ENCODE peak calls at places on chromosomes 2 and 18, in eight cellular contexts. M is stomach; W is Peyer's patch; F is fibroblast of lung; U is upper lobe of right lung; N is GM12865; P is CD8-positive, alpha-beta T cell; H is GM06990. K is an unnamed sample.

GRCh38 chr18:33670052-33670451 is 92.0 kb downstream of the ASXL3 start:
- DNase-seq in U (no peak), F (no peak), H (no peak), M (no peak), P (no peak), W (no peak), N (no peak), K (no peak)

GRCh38 chr18:35933982-35934381 is 38.5 kb upstream of the RMP24 start:
- DNase-seq in U (no peak), F (no peak), P (no peak), N (no peak), M (no peak), W (no peak), H (no peak), K (no peak)

GRCh38 chr2:241912021-241912555 is 42.6 kb downstream of the RTP5 start:
- DNase-seq in U (peak), M (peak), N (no peak), H (no peak), W (no peak), F (no peak), P (no peak), K (no peak)

GRCh38 chr2:25369439-25369838 is 27.7 kb upstream of the DNMT3A start:
- DNase-seq in M (peak), N (no peak), W (peak), H (no peak), U (no peak), F (no peak), P (no peak), K (no peak)

GRCh38 chr18:42183746-42184145 is 228.7 kb downstream of the PIK3C3 start:
- DNase-seq in H (no peak), M (no peak), W (no peak), F (peak), U (no peak), P (no peak), N (no peak), K (no peak)

GRCh38 chr2:55425449-55425848 is 5.8 kb upstream of the CCDC88A start:
- DNase-seq in W (no peak), N (no peak), F (peak), P (no peak), M (no peak), H (no peak), U (no peak), K (no peak)

GRCh38 chr2:160214461-160215055 is 14.5 kb upstream of the ITGB6 start:
- DNase-seq in M (no peak), F (peak), U (peak), N (no peak), H (no peak), W (no peak), P (no peak), K (no peak)

GRCh38 chr2:191441761-191442160 is 196.6 kb downstream of the MYO1B start:
- DNase-seq in F (peak), W (no peak), U (no peak), H (no peak), M (no peak), P (no peak), N (no peak), K (no peak)

GRCh38 chr18:70419526-70419925 is 130.7 kb downstream of the SOCS6 start:
- DNase-seq in N (no peak), F (peak), H (no peak), P (no peak), W (no peak), U (no peak), M (no peak), K (no peak)

GRCh38 chr2:162073776-162074578 is at the start of gene DPP4:
- DNase-seq in F (peak), N (peak), P (peak), H (peak), U (peak), M (peak), W (peak), K (peak)

DNA sequence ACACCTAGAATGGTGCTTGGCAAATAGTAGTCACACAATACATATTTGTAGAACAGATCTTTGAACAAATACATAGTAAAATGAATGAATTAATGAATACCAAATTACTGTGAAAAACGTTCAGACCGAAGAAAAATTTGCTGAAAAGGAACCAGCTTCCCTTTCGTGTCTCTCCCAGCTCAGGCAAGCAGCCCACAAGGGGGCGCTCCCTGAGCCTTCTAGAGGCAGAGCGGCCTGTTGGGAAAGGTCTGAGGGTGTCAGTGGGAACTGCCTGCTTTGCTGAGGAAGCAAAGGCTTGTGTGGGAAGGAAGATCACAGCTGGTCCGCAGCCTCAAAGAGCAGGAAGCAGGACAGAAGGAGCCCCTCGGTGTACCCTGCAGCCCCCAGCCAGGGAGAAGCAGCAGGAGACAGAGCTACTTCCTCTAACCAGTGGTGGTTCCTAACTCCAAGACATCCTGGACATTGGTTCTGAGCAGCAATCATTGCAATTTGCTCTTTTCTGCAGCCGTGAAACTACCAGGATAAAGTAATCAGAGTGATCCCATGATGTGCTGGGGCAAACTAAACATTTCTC is 231.1 kb downstream of the ANKRD30B start:
- DNase-seq in M (no peak), U (peak), F (no peak), H (no peak), W (no peak), P (no peak), N (no peak), K (no peak)
- TF ChIP-seq CTCF in M (no peak), U (peak), F (peak), H (peak), W (peak), P (no peak), N (no peak), K (no peak)

DNA sequence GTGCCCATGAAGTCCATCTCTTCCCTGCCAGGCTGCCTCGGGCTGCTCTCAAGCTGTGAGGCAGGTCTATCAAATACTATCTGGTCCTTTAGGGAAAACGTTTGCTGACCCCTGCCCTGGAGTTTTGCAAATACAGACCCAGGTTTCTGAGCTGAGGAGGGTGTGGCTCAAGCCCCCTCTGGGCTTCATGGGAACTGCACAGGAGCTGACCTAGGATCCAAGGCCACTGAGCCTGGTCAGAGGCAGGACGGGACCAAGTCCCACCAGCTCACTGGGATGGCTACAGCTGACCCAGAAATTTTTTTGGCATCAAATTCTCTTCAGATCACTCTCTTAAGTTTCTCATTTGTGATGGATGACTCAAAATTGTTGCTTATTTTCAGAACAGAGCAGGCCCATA is 14.1 kb downstream of the ZNF516 start:
- DNase-seq in W (no peak), H (no peak), P (no peak), U (no peak), N (no peak), M (no peak), F (no peak), K (no peak)
- TF ChIP-seq CTCF in W (no peak), H (peak), P (no peak), U (no peak), N (peak), M (no peak), F (no peak), K (peak)

GRCh38 chr2:165646321-165646801 is 147.7 kb downstream of the GALNT3 start:
- DNase-seq in W (no peak), F (no peak), N (no peak), P (no peak), U (no peak), M (no peak), H (no peak), K (no peak)
- TF ChIP-seq CTCF in W (no peak), F (no peak), N (no peak), P (no peak), U (no peak), M (no peak), H (no peak), K (no peak)

GRCh38 chr2:121232626-121233265 is 52.3 kb downstream of the TFCP2L1 start:
- DNase-seq in N (no peak), P (no peak), H (no peak), M (no peak), W (no peak), U (peak), F (no peak), K (no peak)
- TF ChIP-seq CTCF in N (no peak), P (no peak), H (no peak), M (no peak), W (no peak), U (no peak), F (no peak), K (no peak)

GRCh38 chr2:8003462-8004075 is 678.3 kb upstream of the ID2 start:
- DNase-seq in P (no peak), N (no peak), H (no peak), M (no peak), F (peak), U (no peak), W (no peak), K (no peak)

GRCh38 chr2:8004250-8004681 is 677.6 kb upstream of the ID2 start:
- DNase-seq in M (no peak), W (peak), H (no peak), N (peak), U (no peak), F (peak), P (no peak), K (no peak)

GRCh38 chr2:8002765-8003393 is 679.0 kb upstream of the ID2 start:
- DNase-seq in H (peak), W (no peak), N (peak), P (no peak), U (no peak), F (no peak), M (no peak), K (no peak)

GRCh38 chr2:7999683-8000476 is 682.0 kb upstream of the ID2 start:
- DNase-seq in U (no peak), N (no peak), P (no peak), M (no peak), W (no peak), F (no peak), H (no peak), K (no peak)

GRCh38 chr2:8000861-8001260 is 681.0 kb upstream of the ID2 start:
- DNase-seq in H (no peak), P (no peak), U (no peak), W (no peak), M (no peak), N (peak), F (no peak), K (no peak)
- TF ChIP-seq CTCF in H (peak), P (no peak), U (peak), W (no peak), M (no peak), N (no peak), F (no peak), K (peak)

GRCh38 chr18:55764382-55764781 is 176.4 kb upstream of the TCF4 start:
- DNase-seq in N (no peak), U (no peak), W (no peak), F (no peak), M (no peak), P (no peak), H (no peak), K (no peak)
- TF ChIP-seq CTCF in N (no peak), U (no peak), W (no peak), F (no peak), M (no peak), P (no peak), H (no peak), K (no peak)

GRCh38 chr2:237686659-237687136 is 59.3 kb downstream of the LRRFIP1 start:
- DNase-seq in H (no peak), W (no peak), M (no peak), P (no peak), N (peak), F (peak), U (peak), K (no peak)

GRCh38 chr2:237687666-237688065 is 60.3 kb downstream of the LRRFIP1 start:
- DNase-seq in N (peak), P (peak), F (peak), U (peak), M (peak), H (peak), W (peak), K (no peak)

GRCh38 chr2:237688081-237688480 is 60.7 kb downstream of the LRRFIP1 start:
- DNase-seq in N (no peak), F (no peak), P (no peak), W (peak), H (no peak), U (no peak), M (no peak), K (no peak)

GRCh38 chr2:237682901-237683670 is 55.7 kb downstream of the LRRFIP1 start:
- DNase-seq in N (no peak), W (peak), U (peak), H (no peak), F (no peak), M (no peak), P (no peak), K (no peak)

DNA sequence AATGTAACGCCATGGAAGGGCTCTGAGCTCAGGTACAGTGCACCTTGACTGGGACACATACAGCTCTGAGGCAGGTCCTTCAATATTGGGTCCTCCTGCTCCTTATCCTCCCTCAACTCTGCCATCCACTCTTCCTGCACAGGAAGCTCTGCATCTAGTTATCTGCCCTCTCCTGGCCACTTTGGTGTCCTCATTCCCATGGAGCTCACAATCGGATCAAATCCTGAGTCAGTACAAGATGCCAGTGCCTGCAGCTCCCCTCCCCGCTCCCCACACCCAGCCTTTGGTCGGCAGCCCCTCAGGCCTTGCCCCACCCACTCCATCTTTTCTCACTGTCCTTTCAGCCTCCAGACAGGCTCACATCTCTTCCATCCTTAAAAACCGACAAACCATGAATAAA is 58.0 kb downstream of the LRRFIP1 start:
- DNase-seq in P (no peak), F (no peak), H (no peak), M (no peak), W (peak), N (no peak), U (peak), K (no peak)
- TF ChIP-seq CTCF in P (no peak), F (peak), H (no peak), M (no peak), W (peak), N (no peak), U (no peak), K (peak)

GRCh38 chr2:149832256-149832655 is 244.7 kb upstream of the MMADHC start:
- DNase-seq in U (no peak), F (peak), N (peak), M (no peak), W (no peak), P (no peak), H (no peak), K (no peak)
- TF ChIP-seq CTCF in U (no peak), F (no peak), N (no peak), M (no peak), W (no peak), P (no peak), H (no peak), K (no peak)

GRCh38 chr2:231189571-231190495 is 8.6 kb upstream of the ARMC9 start:
- DNase-seq in M (peak), U (peak), F (peak), P (no peak), W (no peak), H (no peak), N (no peak), K (no peak)

GRCh38 chr2:231191896-231192872 is 6.2 kb upstream of the ARMC9 start:
- DNase-seq in W (peak), U (no peak), N (peak), M (peak), F (peak), H (no peak), P (no peak), K (peak)

GRCh38 chr2:231189171-231189530 is 9.3 kb upstream of the ARMC9 start:
- DNase-seq in N (no peak), U (no peak), M (peak), P (no peak), H (no peak), F (no peak), W (no peak), K (no peak)

GRCh38 chr2:231188506-231189170 is 9.8 kb upstream of the ARMC9 start:
- DNase-seq in N (no peak), U (no peak), M (peak), W (no peak), P (no peak), F (no peak), H (no peak), K (no peak)

GRCh38 chr2:231190531-231191197 is 7.8 kb upstream of the ARMC9 start:
- DNase-seq in U (peak), P (no peak), N (no peak), M (peak), W (no peak), H (no peak), F (peak), K (no peak)
- TF ChIP-seq CTCF in U (peak), P (no peak), N (no peak), M (no peak), W (no peak), H (no peak), F (no peak), K (no peak)

DNA sequence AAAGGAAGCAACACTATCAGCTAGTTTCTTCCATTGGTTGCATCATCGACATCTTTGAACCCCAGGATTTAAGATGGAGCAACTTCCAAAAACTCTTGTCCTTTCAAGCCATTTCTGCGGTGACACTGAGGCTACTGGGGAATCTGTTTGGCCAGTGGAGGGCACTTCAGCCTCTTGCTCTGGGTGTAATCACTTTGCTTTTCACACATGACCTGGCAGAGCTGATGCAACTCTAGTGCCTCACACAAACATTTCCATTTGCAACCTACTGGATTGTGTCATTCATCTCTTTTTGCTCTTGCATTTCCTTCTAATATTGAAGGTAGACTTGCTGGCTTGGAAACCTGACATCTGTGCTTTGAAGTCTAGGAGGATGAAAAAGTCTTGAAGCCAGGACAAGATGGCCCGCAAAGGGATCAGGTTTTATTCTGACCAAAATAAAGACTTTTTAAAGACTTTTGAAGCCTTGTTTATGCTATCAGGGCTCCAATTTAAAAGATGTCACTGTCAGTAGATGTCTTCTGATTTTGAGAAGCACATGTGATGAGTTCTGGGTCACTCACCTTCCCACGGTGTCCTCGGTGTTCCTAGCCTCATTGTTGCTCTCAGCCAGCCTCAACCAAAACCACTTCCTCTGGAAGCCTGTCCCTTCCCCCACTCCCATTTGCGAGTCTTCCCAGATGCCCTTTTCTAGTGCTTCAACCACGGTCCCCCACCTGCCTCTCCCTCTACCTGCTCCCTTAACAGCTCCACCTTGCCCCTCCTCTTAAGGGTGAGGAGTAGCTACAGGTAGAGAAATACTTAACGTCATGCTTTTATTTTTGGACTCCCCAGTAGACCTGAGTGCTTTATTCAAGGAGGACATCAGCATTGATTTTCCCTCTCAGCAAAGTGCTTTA is 69.7 kb upstream of the KCNE4 start:
- DNase-seq in P (no peak), H (no peak), U (no peak), M (peak), F (peak), N (peak), W (no peak), K (no peak)
- TF ChIP-seq CTCF in P (no peak), H (peak), U (peak), M (no peak), F (peak), N (peak), W (no peak), K (peak)